ENCODE peak calls at places on chromosome 1, in five cellular contexts. One of them, this sample, is unnamed.

GRCh38 chr1:43783671-43784205 is 76.4 kb downstream of the ST3GAL3 start:
- DNase-seq in astrocyte of the spinal cord: peak
- DNase-seq in mammary epithelial cell: peak
- DNase-seq in neural progenitor cell: no peak
- DNase-seq in MM.1S: no peak
- DNase-seq in this sample: peak

GRCh38 chr1:89532228-89532627 is 7.6 kb downstream of the LRRC8B start:
- DNase-seq in astrocyte of the spinal cord: no peak
- DNase-seq in MM.1S: no peak
- DNase-seq in mammary epithelial cell: no peak
- DNase-seq in neural progenitor cell: no peak
- DNase-seq in this sample: no peak

GRCh38 chr1:9942939-9943807 is at the start of the genes LZIC and NMNAT1:
- DNase-seq in mammary epithelial cell: peak
- DNase-seq in MM.1S: peak
- DNase-seq in astrocyte of the spinal cord: peak
- DNase-seq in neural progenitor cell: peak
- DNase-seq in this sample: peak

GRCh38 chr1:151716771-151717631 is at the start of gene CELF3:
- DNase-seq in MM.1S: peak
- DNase-seq in mammary epithelial cell: no peak
- DNase-seq in neural progenitor cell: peak
- DNase-seq in astrocyte of the spinal cord: no peak
- DNase-seq in this sample: peak

GRCh38 chr1:43062527-43063080 is 103.9 kb upstream of the SLC2A1 start:
- DNase-seq in neural progenitor cell: no peak
- DNase-seq in MM.1S: no peak
- DNase-seq in mammary epithelial cell: no peak
- DNase-seq in astrocyte of the spinal cord: no peak
- DNase-seq in this sample: no peak

GRCh38 chr1:227429447-227430359 is 111.4 kb upstream of the CDC42BPA start:
- DNase-seq in mammary epithelial cell: no peak
- DNase-seq in astrocyte of the spinal cord: peak
- DNase-seq in MM.1S: no peak
- DNase-seq in neural progenitor cell: no peak
- DNase-seq in this sample: peak

GRCh38 chr1:32195972-32196823 is 4.2 kb upstream of the CCDC28B start:
- DNase-seq in MM.1S: peak
- DNase-seq in neural progenitor cell: no peak
- DNase-seq in astrocyte of the spinal cord: peak
- DNase-seq in mammary epithelial cell: no peak
- DNase-seq in this sample: no peak

GRCh38 chr1:178165196-178165595 is 71.3 kb downstream of the RASAL2 start:
- DNase-seq in neural progenitor cell: no peak
- DNase-seq in astrocyte of the spinal cord: no peak
- DNase-seq in MM.1S: no peak
- DNase-seq in mammary epithelial cell: no peak
- DNase-seq in this sample: no peak

GRCh38 chr1:36400825-36401601 is 3.3 kb upstream of the LSM10 start:
- DNase-seq in astrocyte of the spinal cord: peak
- DNase-seq in MM.1S: peak
- DNase-seq in mammary epithelial cell: no peak
- DNase-seq in neural progenitor cell: peak
- DNase-seq in this sample: no peak

GRCh38 chr1:101203812-101204540 is 32.8 kb upstream of the S1PR1 start:
- DNase-seq in MM.1S: no peak
- DNase-seq in neural progenitor cell: peak
- DNase-seq in mammary epithelial cell: no peak
- DNase-seq in astrocyte of the spinal cord: peak
- DNase-seq in this sample: peak

GRCh38 chr1:40845895-40846294 is 16.3 kb downstream of the CITED4 start:
- DNase-seq in astrocyte of the spinal cord: no peak
- DNase-seq in MM.1S: no peak
- DNase-seq in mammary epithelial cell: no peak
- DNase-seq in neural progenitor cell: no peak
- DNase-seq in this sample: no peak

GRCh38 chr1:205531191-205532025 is 26.9 kb downstream of the CDK18 start:
- DNase-seq in mammary epithelial cell: no peak
- DNase-seq in neural progenitor cell: no peak
- DNase-seq in astrocyte of the spinal cord: no peak
- DNase-seq in MM.1S: no peak
- DNase-seq in this sample: no peak

GRCh38 chr1:219296430-219296850 is 122.8 kb downstream of the LYPLAL1 start:
- DNase-seq in MM.1S: no peak
- DNase-seq in mammary epithelial cell: no peak
- DNase-seq in neural progenitor cell: no peak
- DNase-seq in astrocyte of the spinal cord: peak
- DNase-seq in this sample: no peak

GRCh38 chr1:48208251-48208650 is 14.3 kb upstream of the SLC5A9 start:
- DNase-seq in astrocyte of the spinal cord: no peak
- DNase-seq in neural progenitor cell: no peak
- DNase-seq in mammary epithelial cell: no peak
- DNase-seq in MM.1S: no peak
- DNase-seq in this sample: no peak

GRCh38 chr1:203776636-203777035 is 11.7 kb downstream of the LAX1 start:
- DNase-seq in mammary epithelial cell: no peak
- DNase-seq in MM.1S: peak
- DNase-seq in neural progenitor cell: peak
- DNase-seq in astrocyte of the spinal cord: no peak
- DNase-seq in this sample: peak

GRCh38 chr1:149931212-149931805 is 3.7 kb upstream of the SF3B4 start:
- DNase-seq in neural progenitor cell: no peak
- DNase-seq in MM.1S: no peak
- DNase-seq in astrocyte of the spinal cord: no peak
- DNase-seq in mammary epithelial cell: peak
- DNase-seq in this sample: peak

GRCh38 chr1:228459091-228459993 is 27.8 kb upstream of the RNF187 start:
- DNase-seq in mammary epithelial cell: peak
- DNase-seq in neural progenitor cell: peak
- DNase-seq in MM.1S: peak
- DNase-seq in astrocyte of the spinal cord: peak
- DNase-seq in this sample: peak

GRCh38 chr1:114668784-114669561 is 876 bp downstream of the DENND2C start:
- DNase-seq in MM.1S: peak
- DNase-seq in neural progenitor cell: no peak
- DNase-seq in mammary epithelial cell: peak
- DNase-seq in astrocyte of the spinal cord: peak
- DNase-seq in this sample: peak

GRCh38 chr1:204262506-204263239 is 48.9 kb upstream of the GOLT1A start:
- DNase-seq in astrocyte of the spinal cord: no peak
- DNase-seq in neural progenitor cell: no peak
- DNase-seq in mammary epithelial cell: no peak
- DNase-seq in MM.1S: no peak
- DNase-seq in this sample: no peak

GRCh38 chr1:30760596-30761311 is 3.2 kb upstream of the LAPTM5 start:
- DNase-seq in neural progenitor cell: no peak
- DNase-seq in mammary epithelial cell: no peak
- DNase-seq in MM.1S: no peak
- DNase-seq in astrocyte of the spinal cord: no peak
- DNase-seq in this sample: no peak

GRCh38 chr1:237041461-237041794 is 556 bp upstream of the RYR2 start:
- DNase-seq in mammary epithelial cell: no peak
- DNase-seq in MM.1S: no peak
- DNase-seq in astrocyte of the spinal cord: no peak
- DNase-seq in neural progenitor cell: no peak
- DNase-seq in this sample: no peak

GRCh38 chr1:151166506-151166956 is 587 bp downstream of the SCNM1 start:
- DNase-seq in neural progenitor cell: peak
- DNase-seq in MM.1S: peak
- DNase-seq in mammary epithelial cell: peak
- DNase-seq in astrocyte of the spinal cord: peak
- DNase-seq in this sample: peak

GRCh38 chr1:228767636-228768344 is 32.5 kb downstream of the RHOU start:
- DNase-seq in astrocyte of the spinal cord: no peak
- DNase-seq in MM.1S: no peak
- DNase-seq in neural progenitor cell: no peak
- DNase-seq in mammary epithelial cell: no peak
- DNase-seq in this sample: no peak

GRCh38 chr1:178465011-178465410 is 31.8 kb downstream of the CLEC20A start:
- DNase-seq in neural progenitor cell: no peak
- DNase-seq in astrocyte of the spinal cord: peak
- DNase-seq in MM.1S: no peak
- DNase-seq in mammary epithelial cell: peak
- DNase-seq in this sample: peak

GRCh38 chr1:83086346-83086745 is 912.6 kb downstream of the TTLL7 start:
- DNase-seq in MM.1S: no peak
- DNase-seq in neural progenitor cell: no peak
- DNase-seq in mammary epithelial cell: peak
- DNase-seq in astrocyte of the spinal cord: peak
- DNase-seq in this sample: peak

GRCh38 chr1:83086986-83087512 is 911.9 kb downstream of the TTLL7 start:
- DNase-seq in MM.1S: no peak
- DNase-seq in neural progenitor cell: no peak
- DNase-seq in astrocyte of the spinal cord: no peak
- DNase-seq in mammary epithelial cell: no peak
- DNase-seq in this sample: peak

GRCh38 chr1:83095570-83095969 is 903.4 kb downstream of the TTLL7 start:
- DNase-seq in MM.1S: no peak
- DNase-seq in mammary epithelial cell: no peak
- DNase-seq in neural progenitor cell: no peak
- DNase-seq in astrocyte of the spinal cord: no peak
- DNase-seq in this sample: no peak

GRCh38 chr1:83087851-83088250 is 911.1 kb downstream of the TTLL7 start:
- DNase-seq in astrocyte of the spinal cord: no peak
- DNase-seq in neural progenitor cell: no peak
- DNase-seq in mammary epithelial cell: no peak
- DNase-seq in MM.1S: no peak
- DNase-seq in this sample: no peak

GRCh38 chr1:83090195-83090594 is 908.7 kb downstream of the TTLL7 start:
- DNase-seq in neural progenitor cell: no peak
- DNase-seq in astrocyte of the spinal cord: no peak
- DNase-seq in mammary epithelial cell: peak
- DNase-seq in MM.1S: no peak
- DNase-seq in this sample: peak
- H3K4me3 ChIP-seq in neural progenitor cell: no peak
- H3K4me3 ChIP-seq in astrocyte of the spinal cord: no peak
- H3K4me3 ChIP-seq in mammary epithelial cell: no peak
- H3K4me3 ChIP-seq in MM.1S: no peak
- H3K4me3 ChIP-seq in this sample: no peak

GRCh38 chr1:62224182-62224581 is 29.5 kb downstream of the L1TD1 start:
- DNase-seq in mammary epithelial cell: no peak
- DNase-seq in MM.1S: no peak
- DNase-seq in neural progenitor cell: no peak
- DNase-seq in astrocyte of the spinal cord: no peak
- DNase-seq in this sample: no peak
- H3K4me3 ChIP-seq in mammary epithelial cell: no peak
- H3K4me3 ChIP-seq in MM.1S: no peak
- H3K4me3 ChIP-seq in neural progenitor cell: no peak
- H3K4me3 ChIP-seq in astrocyte of the spinal cord: no peak
- H3K4me3 ChIP-seq in this sample: no peak

DNA sequence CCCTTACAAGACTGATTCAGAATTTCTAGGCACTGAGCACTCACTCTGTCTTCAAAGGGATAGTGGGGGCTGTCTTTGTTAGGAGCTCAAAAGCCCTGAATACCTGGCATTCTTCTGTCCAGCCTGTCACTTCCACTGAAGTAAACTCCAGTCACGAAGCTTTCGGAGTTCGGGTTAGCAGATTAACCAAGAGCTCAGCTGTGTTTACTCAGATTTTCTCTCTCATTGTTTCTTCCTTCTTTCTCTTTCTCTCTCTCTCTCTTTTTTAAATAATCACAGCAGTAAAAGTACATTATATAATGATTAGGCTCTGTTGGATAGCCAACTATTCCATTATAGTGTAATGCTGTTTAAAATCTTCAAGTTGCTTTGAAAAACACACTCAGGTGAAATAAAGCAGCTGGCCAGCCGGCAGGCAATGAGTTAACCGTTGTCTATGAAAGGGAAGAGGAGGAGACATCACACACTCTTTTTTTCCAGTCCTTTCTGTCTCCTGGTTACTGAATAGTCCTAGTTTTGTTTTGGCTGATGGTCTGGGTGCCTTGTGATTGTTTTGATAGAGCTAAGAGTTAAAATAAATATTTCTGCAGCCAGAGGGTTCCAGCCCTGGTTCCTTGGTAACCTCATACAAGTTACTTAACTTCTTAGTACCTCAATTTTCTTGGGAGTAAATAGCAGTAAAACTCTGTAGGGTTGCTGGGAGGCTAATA is 89.8 kb downstream of the ADSS2 start:
- DNase-seq in mammary epithelial cell: no peak
- DNase-seq in astrocyte of the spinal cord: peak
- DNase-seq in neural progenitor cell: peak
- DNase-seq in MM.1S: no peak
- DNase-seq in this sample: peak
- H3K4me3 ChIP-seq in mammary epithelial cell: no peak
- H3K4me3 ChIP-seq in astrocyte of the spinal cord: peak
- H3K4me3 ChIP-seq in neural progenitor cell: peak
- H3K4me3 ChIP-seq in MM.1S: no peak
- H3K4me3 ChIP-seq in this sample: no peak

GRCh38 chr1:6276765-6277555 is 16.1 kb upstream of the GPR153 start:
- DNase-seq in astrocyte of the spinal cord: no peak
- DNase-seq in MM.1S: no peak
- DNase-seq in neural progenitor cell: no peak
- DNase-seq in mammary epithelial cell: no peak
- DNase-seq in this sample: no peak

GRCh38 chr1:6274622-6275139 is 13.8 kb upstream of the GPR153 start:
- DNase-seq in mammary epithelial cell: no peak
- DNase-seq in neural progenitor cell: no peak
- DNase-seq in MM.1S: no peak
- DNase-seq in astrocyte of the spinal cord: no peak
- DNase-seq in this sample: no peak

GRCh38 chr1:6274102-6274501 is 13.2 kb upstream of the GPR153 start:
- DNase-seq in MM.1S: no peak
- DNase-seq in neural progenitor cell: peak
- DNase-seq in astrocyte of the spinal cord: no peak
- DNase-seq in mammary epithelial cell: no peak
- DNase-seq in this sample: no peak

GRCh38 chr1:6278263-6278662 is 17.4 kb upstream of the GPR153 start:
- DNase-seq in astrocyte of the spinal cord: no peak
- DNase-seq in MM.1S: no peak
- DNase-seq in mammary epithelial cell: no peak
- DNase-seq in neural progenitor cell: no peak
- DNase-seq in this sample: no peak

DNA sequence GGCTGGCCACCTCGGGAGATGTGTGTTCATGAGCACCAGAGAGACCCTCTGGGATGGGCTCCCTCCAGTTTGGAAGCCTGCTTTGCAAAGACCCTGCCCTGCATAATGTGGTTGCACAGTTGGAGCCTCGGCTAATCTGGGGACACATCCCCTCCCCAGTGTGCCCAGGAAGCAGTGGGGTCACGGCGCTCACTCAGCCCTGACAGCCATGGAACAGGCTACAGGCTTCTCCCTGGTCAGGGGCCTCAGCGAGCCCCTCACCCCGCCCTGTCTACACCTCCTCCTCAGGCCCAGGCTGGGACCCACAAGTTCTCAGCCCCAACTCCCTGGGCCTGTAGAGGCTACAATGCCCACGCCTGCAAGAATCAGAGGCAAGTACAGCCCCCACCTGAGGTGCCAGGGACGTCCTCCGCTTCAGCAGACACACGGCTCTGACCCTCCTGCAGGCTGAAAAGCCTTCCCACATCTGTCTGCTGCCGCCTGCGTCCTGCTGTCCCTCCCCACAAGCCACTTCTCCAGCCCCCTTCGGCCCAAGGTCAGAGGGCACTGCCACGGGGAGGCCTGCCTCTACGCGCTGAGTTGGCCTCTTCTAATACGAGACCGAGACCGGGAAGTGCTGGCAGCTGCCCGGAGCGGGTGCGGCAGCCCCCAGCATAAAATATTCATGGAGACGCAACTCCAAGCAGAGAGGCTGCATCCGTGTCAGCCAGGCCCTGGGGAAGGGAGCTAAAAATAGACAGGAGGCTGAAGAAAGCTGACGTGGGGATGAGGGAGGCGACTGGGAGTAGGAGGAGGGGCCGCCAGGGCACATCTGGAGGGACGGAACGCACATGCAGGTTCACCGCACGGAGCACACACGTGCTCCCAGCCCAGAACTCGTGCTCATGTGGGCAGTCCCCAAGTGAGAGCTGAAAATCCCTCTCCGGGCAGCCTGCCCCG is 15.2 kb upstream of the GPR153 start:
- DNase-seq in neural progenitor cell: no peak
- DNase-seq in MM.1S: no peak
- DNase-seq in mammary epithelial cell: no peak
- DNase-seq in astrocyte of the spinal cord: peak
- DNase-seq in this sample: no peak
- H3K4me3 ChIP-seq in neural progenitor cell: no peak
- H3K4me3 ChIP-seq in MM.1S: no peak
- H3K4me3 ChIP-seq in mammary epithelial cell: no peak
- H3K4me3 ChIP-seq in astrocyte of the spinal cord: no peak
- H3K4me3 ChIP-seq in this sample: no peak

This sample was measured in epithelial cell of esophagus.